ENCODE peak calls at places on chromosomes 1 and 21, in six cellular contexts. Q is RWPE2; C is Panc1; Z is left lung; P is activated CD8-positive, alpha-beta memory T cell treated with anti-CD3 and anti-CD28 coated beads, Interleukin-2, amount 10 ng/mL, durations not matched to agents 7 days and 5 days; N is left cardiac atrium. O is an unnamed sample.

GRCh38 chr1:28411656-28412055 is 42.1 kb downstream of the PHACTR4 start:
- ATAC-seq in Q (no peak), Z (no peak), C (no peak), P (no peak), N (no peak), O (no peak)

GRCh38 chr1:107359472-107360241 is 218.8 kb downstream of the NTNG1 start:
- ATAC-seq in N (no peak), Z (no peak), P (no peak), C (no peak), Q (no peak), O (no peak)

GRCh38 chr21:15823486-15824150 is 93.8 kb downstream of the USP25 start:
- ATAC-seq in N (no peak), Z (no peak), C (no peak), P (peak), Q (no peak), O (no peak)

GRCh38 chr1:16120411-16120810 is 35.5 kb downstream of the EPHA2 start:
- ATAC-seq in P (no peak), Z (peak), C (peak), N (no peak), Q (peak), O (peak)

GRCh38 chr1:168224991-168225390 is 813 bp upstream of the SFT2D2 start:
- ATAC-seq in N (no peak), C (no peak), Z (no peak), Q (no peak), P (no peak), O (no peak)

GRCh38 chr1:84410328-84411107 is 12.2 kb downstream of the DNASE2B start:
- ATAC-seq in Z (no peak), Q (no peak), N (no peak), P (no peak), C (no peak), O (no peak)

GRCh38 chr1:184329962-184330868 is 56.6 kb upstream of the C1orf21 start:
- ATAC-seq in P (no peak), Z (peak), N (peak), Q (no peak), C (no peak), O (peak)

GRCh38 chr21:42939581-42940413 is 14.4 kb upstream of the ERVH48-1 start:
- ATAC-seq in P (no peak), C (peak), Z (peak), Q (peak), N (peak), O (peak)

GRCh38 chr1:11874624-11875023 is 15.9 kb upstream of the NPPB start:
- ATAC-seq in Z (no peak), C (no peak), Q (no peak), P (no peak), N (peak), O (no peak)

GRCh38 chr1:84975035-84975434 is 21.9 kb downstream of the MCOLN2 start:
- ATAC-seq in Z (no peak), Q (no peak), C (no peak), P (no peak), N (no peak), O (no peak)

GRCh38 chr1:13935336-13935735 is 235.3 kb downstream of the PRDM2 start:
- ATAC-seq in P (no peak), N (no peak), Q (no peak), C (no peak), Z (no peak), O (no peak)

GRCh38 chr1:2160691-2161320 is 33.8 kb downstream of the FAAP20 start:
- ATAC-seq in P (no peak), Q (no peak), N (no peak), C (no peak), Z (peak), O (peak)

GRCh38 chr1:1426961-1427934 is 6.2 kb upstream of the ANKRD65 start:
- ATAC-seq in P (no peak), Q (no peak), C (peak), N (no peak), Z (no peak), O (peak)

GRCh38 chr1:206000641-206001339 is 2.4 kb downstream of the RAB7B start:
- ATAC-seq in Q (no peak), P (no peak), C (no peak), Z (no peak), N (no peak), O (peak)

GRCh38 chr1:38463074-38463473 is 396.5 kb downstream of the RRAGC start:
- ATAC-seq in P (no peak), N (no peak), Q (no peak), C (no peak), Z (no peak), O (no peak)

GRCh38 chr1:15180945-15181523 is 27.5 kb downstream of the TMEM51 start:
- ATAC-seq in C (no peak), Q (no peak), Z (no peak), N (no peak), P (no peak), O (peak)